ENCODE peak calls at places on chromosomes 5 and 9, in five cellular contexts. M is A549, Z is fibroblast of mammary gland, A is AG09309, G is ovary. W is an unnamed sample.

GRCh38 chr5:113276001-113276400 is 158.8 kb downstream of the TSSK1B start:
- DNase-seq in M (no peak), Z (no peak), A (no peak), G (no peak), W (no peak)

GRCh38 chr9:61667559-61668121 is 477.8 kb downstream of the SPATA31A7 start:
- DNase-seq in M (no peak), Z (no peak), A (no peak), G (no peak), W (peak)

GRCh38 chr9:34254141-34254913 is 74.7 kb downstream of the KIF24 start:
- DNase-seq in M (peak), Z (peak), A (peak), G (peak), W (peak)

GRCh38 chr5:6950872-6951271 is 237.6 kb downstream of the TENT4A start:
- DNase-seq in M (no peak), Z (no peak), A (no peak), G (no peak), W (no peak)

GRCh38 chr5:170375283-170375682 is 13.9 kb downstream of the KCNMB1 start:
- DNase-seq in M (no peak), Z (no peak), A (no peak), G (no peak), W (no peak)

GRCh38 chr9:129237195-129237611 is 59.1 kb upstream of the IER5L start:
- DNase-seq in M (peak), Z (peak), A (peak), G (peak), W (no peak)

GRCh38 chr9:447230-448025 is 232.8 kb downstream of the DOCK8 start:
- DNase-seq in M (peak), Z (peak), A (no peak), G (no peak), W (no peak)

GRCh38 chr9:129069128-129069824 is 11.6 kb upstream of the DOLPP1 start:
- DNase-seq in M (no peak), Z (no peak), A (no peak), G (no peak), W (peak)

GRCh38 chr9:137437691-137438590 is 3.2 kb downstream of the ENTPD8 start:
- DNase-seq in M (no peak), Z (no peak), A (no peak), G (peak), W (no peak)

GRCh38 chr9:2623866-2624682 is 2.5 kb downstream of the VLDLR start:
- DNase-seq in M (no peak), Z (no peak), A (no peak), G (no peak), W (no peak)

GRCh38 chr5:147675168-147675567 is 107.4 kb downstream of the JAKMIP2 start:
- DNase-seq in M (no peak), Z (no peak), A (no peak), G (no peak), W (no peak)

GRCh38 chr5:117494208-117494607 is 919.6 kb upstream of the SEMA6A start:
- DNase-seq in M (no peak), Z (peak), A (no peak), G (no peak), W (no peak)

GRCh38 chr5:61362796-61363364 is 30.8 kb downstream of the ZSWIM6 start:
- DNase-seq in M (no peak), Z (peak), A (no peak), G (no peak), W (no peak)

GRCh38 chr5:109865636-109866035 is 175.9 kb downstream of the MAN2A1 start:
- DNase-seq in M (no peak), Z (peak), A (peak), G (no peak), W (no peak)

GRCh38 chr5:172530406-172530805 is 76.1 kb upstream of the SH3PXD2B start:
- DNase-seq in M (no peak), Z (no peak), A (no peak), G (no peak), W (peak)

GRCh38 chr5:71877511-71877910 is 158.4 kb downstream of the CARTPT start:
- DNase-seq in M (no peak), Z (no peak), A (no peak), G (no peak), W (no peak)

GRCh38 chr5:171388816-171389168 is 1.1 kb downstream of the NPM1 start:
- DNase-seq in M (no peak), Z (no peak), A (no peak), G (no peak), W (no peak)

GRCh38 chr5:116629168-116629567 is 54.5 kb upstream of the SEMA6A start:
- DNase-seq in M (no peak), Z (no peak), A (no peak), G (no peak), W (no peak)

GRCh38 chr5:17799521-17799920 is 165.3 kb downstream of the TAF11L14 start:
- DNase-seq in M (no peak), Z (no peak), A (no peak), G (no peak), W (no peak)

GRCh38 chr9:130276121-130276520 is 10.6 kb downstream of the HMCN2 start:
- DNase-seq in M (no peak), Z (peak), A (peak), G (no peak), W (no peak)

GRCh38 chr9:136133191-136133958 is 14.7 kb upstream of the TMEM250 start:
- DNase-seq in M (peak), Z (no peak), A (no peak), G (no peak), W (no peak)

GRCh38 chr5:56301041-56301440 is 67.9 kb upstream of the ANKRD55 start:
- DNase-seq in M (no peak), Z (peak), A (no peak), G (no peak), W (no peak)

GRCh38 chr5:116454417-116454927 is 120.2 kb downstream of the SEMA6A start:
- DNase-seq in M (no peak), Z (peak), A (peak), G (no peak), W (no peak)

GRCh38 chr5:167816354-167816753 is 475.1 kb upstream of the WWC1 start:
- DNase-seq in M (no peak), Z (no peak), A (no peak), G (no peak), W (no peak)

GRCh38 chr9:21506910-21507795 is 25.0 kb upstream of the IFNE start:
- DNase-seq in M (no peak), Z (peak), A (peak), G (no peak), W (no peak)

GRCh38 chr5:172852490-172853354 is 18.7 kb downstream of the ERGIC1 start:
- DNase-seq in M (no peak), Z (peak), A (no peak), G (no peak), W (no peak)

GRCh38 chr5:122967625-122968024 is 68.9 kb downstream of the PPIC start:
- DNase-seq in M (no peak), Z (no peak), A (no peak), G (no peak), W (no peak)

GRCh38 chr5:132220476-132220875 is 7.2 kb downstream of the P4HA2 start:
- DNase-seq in M (no peak), Z (no peak), A (no peak), G (no peak), W (no peak)

GRCh38 chr5:132219981-132220380 is 7.7 kb downstream of the P4HA2 start:
- DNase-seq in M (no peak), Z (no peak), A (no peak), G (no peak), W (no peak)

GRCh38 chr5:132223861-132224260 is 3.8 kb downstream of the P4HA2 start:
- DNase-seq in M (no peak), Z (no peak), A (no peak), G (no peak), W (no peak)

GRCh38 chr5:132222649-132223038 is 5.0 kb downstream of the P4HA2 start:
- DNase-seq in M (no peak), Z (no peak), A (no peak), G (no peak), W (no peak)

DNA sequence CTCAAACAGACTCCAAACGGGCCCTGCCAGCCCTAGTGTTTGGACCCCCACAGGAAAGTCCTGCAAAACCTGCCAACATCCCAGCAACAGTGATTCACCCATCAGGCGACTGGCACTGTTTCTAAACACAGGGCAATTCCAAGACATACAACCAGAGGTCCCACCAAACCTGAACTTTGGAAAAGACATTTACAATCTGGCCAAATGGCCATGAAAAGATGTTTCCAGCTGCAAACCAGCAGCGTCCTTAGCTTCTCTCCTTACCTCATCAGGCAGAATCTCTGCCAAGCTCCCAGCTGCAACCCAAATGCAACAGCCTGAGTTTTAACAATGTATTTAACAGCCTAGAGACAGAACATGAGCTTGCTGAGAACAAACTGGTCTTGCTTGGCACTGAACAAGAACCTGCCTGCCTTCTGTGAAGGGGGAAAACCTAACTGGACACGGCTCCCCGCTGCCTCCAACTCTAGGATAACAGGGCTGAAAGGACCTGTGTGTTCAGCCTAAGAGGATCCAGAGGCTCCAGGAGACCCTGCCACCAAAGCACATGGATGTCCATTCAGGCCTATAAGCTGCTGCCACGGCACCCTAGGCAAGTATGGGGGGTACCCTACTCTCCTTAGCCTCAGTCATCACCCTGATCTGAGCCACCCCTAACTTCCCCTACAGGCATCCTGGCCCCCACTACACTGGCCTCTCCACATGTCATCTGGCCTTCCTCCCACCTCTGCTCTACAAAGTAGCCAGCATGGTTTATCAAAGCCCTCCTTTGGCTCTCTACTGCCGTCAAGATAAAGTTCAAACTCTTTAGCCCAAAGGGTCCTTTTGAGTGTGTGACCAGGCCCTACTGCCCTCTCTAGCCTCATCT is 5.6 kb downstream of the P4HA2 start:
- DNase-seq in M (no peak), Z (peak), A (peak), G (peak), W (peak)
- TF ChIP-seq CTCF in M (no peak), Z (peak), A (peak), G (no peak), W (peak)

DNA sequence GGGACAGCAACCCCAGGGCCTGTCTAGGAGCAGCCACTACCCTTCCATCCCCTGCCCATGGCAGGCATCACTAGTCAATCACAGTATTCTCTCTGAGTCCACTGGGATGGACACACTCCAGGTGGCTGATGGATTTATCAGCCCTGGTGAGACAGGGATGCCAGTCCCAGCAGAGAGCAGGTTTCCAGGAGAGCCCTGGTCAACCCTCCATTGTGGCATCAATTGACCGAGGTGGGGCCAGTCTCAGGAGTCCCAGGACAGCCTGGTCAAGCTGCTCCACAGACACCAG is 107.5 kb upstream of the SARDH start:
- DNase-seq in M (no peak), Z (no peak), A (no peak), G (no peak), W (no peak)
- TF ChIP-seq CTCF in M (no peak), Z (no peak), A (no peak), G (no peak), W (no peak)

GRCh38 chr9:89755835-89756234 is 151.0 kb downstream of the GADD45G start:
- DNase-seq in M (no peak), Z (peak), A (no peak), G (no peak), W (no peak)
- TF ChIP-seq CTCF in M (no peak), Z (no peak), A (no peak), G (no peak), W (no peak)

GRCh38 chr9:114401344-114401743 is 13.6 kb upstream of the AKNA start:
- DNase-seq in M (no peak), Z (no peak), A (no peak), G (no peak), W (no peak)
- TF ChIP-seq CTCF in M (no peak), Z (no peak), A (no peak), G (no peak), W (no peak)

DNA sequence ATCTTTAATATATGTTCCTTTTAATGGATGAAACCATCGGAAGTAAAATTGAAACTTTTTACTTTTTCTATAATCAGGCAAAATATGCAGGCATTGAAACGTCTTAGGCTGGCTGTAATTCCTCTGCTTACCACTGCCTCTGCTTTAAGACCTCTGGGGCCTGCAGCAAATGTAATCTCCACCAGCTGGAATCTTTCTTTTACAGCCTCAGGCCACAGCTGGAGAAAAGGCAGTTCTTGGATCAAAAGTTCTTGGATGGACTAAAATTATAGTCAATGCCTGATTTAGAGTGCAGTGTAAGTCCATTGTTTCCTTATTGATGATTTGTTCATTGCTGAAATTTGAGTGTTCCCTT is 396.7 kb downstream of the KCTD16 start:
- DNase-seq in M (no peak), Z (no peak), A (no peak), G (no peak), W (no peak)
- TF ChIP-seq CTCF in M (no peak), Z (no peak), A (peak), G (no peak), W (no peak)

DNA sequence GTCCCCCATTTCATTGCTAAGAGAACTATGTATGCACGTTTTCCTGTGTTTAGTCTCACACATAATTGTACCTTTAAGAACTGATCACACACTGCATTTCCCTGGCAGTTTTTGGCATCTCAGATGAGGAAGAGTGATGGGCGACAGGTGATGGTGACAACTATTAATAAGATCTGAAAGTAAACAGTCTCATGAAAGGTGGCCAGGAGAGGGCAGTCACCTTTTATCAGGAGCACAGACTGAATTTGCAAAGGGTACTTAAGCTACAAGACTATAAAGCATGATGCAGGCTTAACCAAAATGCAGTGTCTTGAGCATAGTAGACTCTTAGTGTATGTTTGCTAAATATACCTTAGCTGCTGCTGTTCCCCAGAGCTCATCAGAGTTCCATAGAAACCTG is 91.5 kb downstream of the GHR start:
- DNase-seq in M (no peak), Z (no peak), A (no peak), G (no peak), W (no peak)
- TF ChIP-seq CTCF in M (no peak), Z (no peak), A (no peak), G (no peak), W (no peak)